ENCODE peak calls at places on chromosomes 4 and X, in eight cellular contexts. F is fibroblast of lung; R is foreskin fibroblast; M is AG10803; V is HS-5; W is NCI-H1092 treated with DMSO at 0.1 percent for 48 hours; C is stimulated activated CD8-positive, alpha-beta memory T cell treated with anti-CD3 and anti-CD28 coated beads, Interleukin-12 subunit alpha, Interleukin-12 subunit beta, amount 100 ng/mL, for 1 hour; E is T-helper 2 cell treated with Interferon-gamma antibody and Interleukin-4, amounts not matched to agents 5 μg/mL and 100 μg/mL, for 36 hours. T is an unnamed sample.

GRCh38 chr4:153538408-153539057 is 72.4 kb downstream of the TMEM131L start:
- DNase-seq in C (no peak), M (peak), F (peak), V (no peak), W (no peak), E (no peak), R (peak), T (no peak)

GRCh38 chr4:92122911-92123310 is 180.9 kb upstream of the GRID2 start:
- DNase-seq in F (no peak), E (no peak), M (no peak), W (no peak), V (no peak), C (no peak), R (no peak), T (no peak)

GRCh38 chr4:139457318-139457717 is 3.4 kb downstream of the RAB33B start:
- DNase-seq in E (no peak), M (no peak), W (no peak), R (no peak), C (no peak), V (no peak), F (no peak), T (no peak)

GRCh38 chr4:120801171-120801758 is 121.3 kb downstream of the PRDM5 start:
- DNase-seq in V (peak), W (no peak), F (peak), C (no peak), R (peak), M (peak), E (no peak), T (no peak)

GRCh38 chrX:12975999-12976558 is 1.2 kb downstream of the TMSB4X start:
- DNase-seq in M (peak), C (no peak), F (peak), V (no peak), E (no peak), W (peak), R (peak), T (peak)

GRCh38 chr4:52743444-52744019 is 7.7 kb downstream of the ERVMER34-1 start:
- DNase-seq in M (no peak), C (no peak), W (no peak), R (no peak), V (no peak), E (no peak), F (no peak), T (no peak)

GRCh38 chr4:81196126-81196650 is 18.8 kb downstream of the PRKG2 start:
- DNase-seq in F (no peak), R (no peak), C (no peak), M (no peak), W (no peak), E (no peak), V (no peak), T (no peak)

GRCh38 chr4:125994024-125994423 is 679.3 kb downstream of the FAT4 start:
- DNase-seq in W (no peak), C (no peak), E (no peak), V (no peak), R (peak), M (no peak), F (peak), T (no peak)

GRCh38 chr4:182862921-182863320 is 54.3 kb downstream of the DCTD start:
- DNase-seq in F (no peak), V (no peak), M (no peak), C (no peak), W (peak), R (no peak), E (no peak), T (no peak)

GRCh38 chrX:13659057-13659456 is 6.1 kb downstream of the TCEANC start:
- DNase-seq in R (peak), F (peak), W (no peak), E (no peak), C (no peak), M (peak), V (peak), T (no peak)

GRCh38 chr4:7124643-7125442 is 57.0 kb upstream of the GRPEL1 start:
- DNase-seq in R (peak), W (peak), E (no peak), V (peak), F (peak), C (no peak), M (peak), T (no peak)

GRCh38 chr4:113064244-113064643 is 14.8 kb downstream of the ANK2 start:
- DNase-seq in R (no peak), W (peak), M (no peak), V (no peak), E (no peak), C (no peak), F (no peak), T (no peak)

GRCh38 chr4:166481014-166481507 is 608.0 kb downstream of the TLL1 start:
- DNase-seq in M (no peak), R (peak), W (no peak), V (no peak), F (no peak), C (no peak), E (no peak), T (no peak)

GRCh38 chr4:29423836-29424721 is 1296.1 kb upstream of the PCDH7 start:
- DNase-seq in M (peak), W (no peak), E (no peak), R (peak), V (peak), C (no peak), F (peak), T (no peak)

GRCh38 chr4:106773106-106773905 is 262.8 kb downstream of the DKK2 start:
- DNase-seq in W (no peak), M (peak), V (peak), R (peak), E (no peak), F (peak), C (no peak), T (no peak)

GRCh38 chr4:142353149-142353738 is 492.9 kb downstream of the INPP4B start:
- DNase-seq in C (no peak), V (peak), E (no peak), M (peak), F (peak), W (peak), R (peak), T (no peak)